ENCODE peak calls at places on chromosome 2, in five cellular contexts. U is K562, R is BE2C, O is H9, A is vagina. T is an unnamed sample.
A peak's percentile ranks its signal among the peaks of the same experiment; 100 is the strongest.

GRCh38 chr2:209519271-209519670 is 95.4 kb downstream of the MAP2 start:
- DNase-seq in U (no peak), R (no peak), O (no peak), A (no peak), T (no peak)

GRCh38 chr2:73297151-73297559 is 3.8 kb upstream of the EGR4 start:
- DNase-seq in U (no peak), R (peak; percentile 18), O (no peak), A (no peak), T (no peak)

GRCh38 chr2:102238039-102238756 is 51.4 kb downstream of the IL1RL2 start:
- DNase-seq in U (no peak), R (no peak), O (no peak), A (no peak), T (peak; percentile 19)

GRCh38 chr2:135072125-135072997 is 20.3 kb downstream of the RAB3GAP1 start:
- DNase-seq in U (no peak), R (no peak), O (no peak), A (no peak), T (no peak)

GRCh38 chr2:31813016-31813415 is 197.8 kb downstream of the MEMO1 start:
- DNase-seq in U (no peak), R (no peak), O (no peak), A (no peak), T (no peak)

GRCh38 chr2:76675237-76675636 is 846.9 kb downstream of the LRRTM4 start:
- DNase-seq in U (no peak), R (no peak), O (no peak), A (no peak), T (no peak)

GRCh38 chr2:231367178-231367577 is 28.3 kb upstream of the B3GNT7 start:
- DNase-seq in U (no peak), R (no peak), O (no peak), A (no peak), T (no peak)

GRCh38 chr2:105631011-105631410 is 113.7 kb upstream of the NCK2 start:
- DNase-seq in U (no peak), R (no peak), O (no peak), A (no peak), T (no peak)

GRCh38 chr2:181892795-181893435 is 1.4 kb downstream of the ITPRID2 start:
- DNase-seq in U (no peak), R (no peak), O (no peak), A (no peak), T (peak; percentile 29)

GRCh38 chr2:73968357-73968937 is 16.3 kb upstream of the TET3 start:
- DNase-seq in U (no peak), R (no peak), O (no peak), A (no peak), T (no peak)

GRCh38 chr2:98656800-98657199 is 48.4 kb downstream of the UNC50 start:
- DNase-seq in U (no peak), R (no peak), O (no peak), A (no peak), T (peak; percentile 28)

GRCh38 chr2:182193291-182193690 is 207.6 kb downstream of the PPP1R1C start:
- DNase-seq in U (no peak), R (no peak), O (no peak), A (no peak), T (no peak)

GRCh38 chr2:52238782-52239181 is 1206.8 kb upstream of the NRXN1 start:
- DNase-seq in U (no peak), R (no peak), O (peak; percentile 62), A (no peak), T (no peak)

GRCh38 chr2:33126973-33127372 is 180.2 kb downstream of the LTBP1 start:
- DNase-seq in U (no peak), R (no peak), O (no peak), A (no peak), T (no peak)

GRCh38 chr2:23426284-23426905 is 41.4 kb downstream of the KLHL29 start:
- DNase-seq in U (no peak), R (no peak), O (peak; percentile 20), A (no peak), T (no peak)

GRCh38 chr2:82748653-82749052 is 1710.4 kb downstream of the SUCLG1 start:
- DNase-seq in U (no peak), R (no peak), O (no peak), A (no peak), T (no peak)

GRCh38 chr2:205785507-205786222 is 103.4 kb downstream of the NRP2 start:
- DNase-seq in U (no peak), R (no peak), O (no peak), A (no peak), T (no peak)

GRCh38 chr2:643334-643733 is 33.9 kb downstream of the TMEM18 start:
- DNase-seq in U (no peak), R (no peak), O (peak; percentile 8), A (peak; percentile 31), T (no peak)

GRCh38 chr2:238306680-238306998 is 13.7 kb upstream of the TRAF3IP1 start:
- DNase-seq in U (no peak), R (no peak), O (no peak), A (no peak), T (peak; percentile 73)

GRCh38 chr2:169225233-169225750 is 137.0 kb downstream of the LRP2 start:
- DNase-seq in U (no peak), R (no peak), O (no peak), A (no peak), T (no peak)

GRCh38 chr2:71154798-71155197 is 24.4 kb downstream of the MPHOSPH10 start:
- DNase-seq in U (peak; percentile 56), R (no peak), O (peak; percentile 77), A (no peak), T (peak; percentile 27)

GRCh38 chr2:97678217-97678762 is 8.8 kb downstream of the C2orf92 start:
- DNase-seq in U (no peak), R (no peak), O (no peak), A (no peak), T (no peak)

GRCh38 chr2:98883780-98884211 is 52.2 kb downstream of the CRACDL start:
- DNase-seq in U (no peak), R (no peak), O (no peak), A (no peak), T (no peak)

GRCh38 chr2:150466770-150467640 is 20.5 kb downstream of the RND3 start:
- DNase-seq in U (no peak), R (no peak), O (no peak), A (no peak), T (no peak)

GRCh38 chr2:30232027-30232800 is 880 bp downstream of the LBH start:
- DNase-seq in U (peak; percentile 47), R (peak; percentile 39), O (peak; percentile 85), A (no peak), T (peak; percentile 55)

GRCh38 chr2:232628466-232629200 is 4.8 kb upstream of the EFHD1 start:
- DNase-seq in U (no peak), R (no peak), O (no peak), A (no peak), T (no peak)

GRCh38 chr2:206361407-206362045 is 81.8 kb upstream of the ADAM23 start:
- DNase-seq in U (no peak), R (no peak), O (no peak), A (no peak), T (no peak)

GRCh38 chr2:68368657-68369339 is 3.7 kb downstream of the PLEK start:
- DNase-seq in U (no peak), R (no peak), O (no peak), A (no peak), T (peak; percentile 57)

GRCh38 chr2:233133239-233133638 is 73.1 kb downstream of the INPP5D start:
- DNase-seq in U (no peak), R (no peak), O (no peak), A (no peak), T (peak; percentile 73)

GRCh38 chr2:63050916-63051794 is 525 bp downstream of the OTX1 start:
- DNase-seq in U (peak; percentile 18), R (no peak), O (peak; percentile 75), A (no peak), T (no peak)

GRCh38 chr2:4763009-4763408 is 929.2 kb upstream of the SOX11 start:
- DNase-seq in U (peak; percentile 3), R (peak; percentile 24), O (peak; percentile 56), A (no peak), T (no peak)

GRCh38 chr2:60867848-60868247 is 13.5 kb upstream of the REL start:
- DNase-seq in U (no peak), R (no peak), O (no peak), A (no peak), T (no peak)

GRCh38 chr2:160621748-160622147 is 128.1 kb upstream of the RBMS1 start:
- DNase-seq in U (no peak), R (no peak), O (no peak), A (no peak), T (no peak)

DNA sequence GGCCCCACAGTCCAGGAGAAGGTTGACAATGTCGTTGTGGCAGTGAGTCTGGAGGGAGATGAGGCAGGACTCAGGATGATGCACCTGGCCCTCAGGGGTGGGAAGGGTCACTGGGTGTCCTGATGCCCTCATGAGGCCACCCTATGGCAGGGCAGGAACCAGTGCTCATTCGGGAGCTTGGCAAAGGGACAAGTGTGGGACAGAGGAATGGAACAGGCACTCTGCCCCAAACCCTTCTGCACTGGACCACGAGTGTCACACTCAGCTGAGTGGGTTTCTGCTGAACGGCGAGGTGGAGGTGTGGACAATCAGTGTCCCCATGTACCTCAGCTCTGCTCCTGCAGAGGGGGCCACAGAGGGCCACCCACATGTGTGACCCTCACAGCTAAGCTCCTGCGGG is 32.0 kb downstream of the ANKMY1 start:
- DNase-seq in U (no peak), R (no peak), O (no peak), A (peak; percentile 81), T (no peak)
- H3K9me3 ChIP-seq in U (peaks cover 18% of the 10 kb centered on the region), R (peaks cover 6% of the 10 kb centered on the region), O (peaks cover 25% of the 10 kb centered on the region), A (no peaks in the 10 kb centered on the region), T (no peaks in the 10 kb centered on the region)

DNA sequence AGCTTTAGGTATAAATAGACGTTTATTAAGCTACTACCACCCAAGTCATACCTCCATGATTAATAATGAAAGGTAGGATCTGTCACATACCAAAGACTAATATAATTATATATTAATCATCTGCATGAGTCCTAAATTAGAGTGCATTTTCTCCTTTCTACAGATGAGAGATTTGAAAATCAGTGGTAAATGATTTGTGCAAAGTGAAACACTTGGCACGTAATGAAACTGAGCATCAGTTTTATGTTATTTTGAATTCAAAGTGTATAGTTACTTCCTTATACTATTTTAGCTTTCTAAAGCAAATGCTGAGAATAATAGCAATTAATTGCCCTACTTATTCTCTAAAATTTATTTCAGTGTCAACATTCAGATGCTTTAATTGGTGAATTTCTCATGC is 615.3 kb downstream of the TRIB2 start:
- DNase-seq in U (no peak), R (no peak), O (no peak), A (no peak), T (no peak)
- H3K9me3 ChIP-seq in U (no peaks in the 10 kb centered on the region), R (no peaks in the 10 kb centered on the region), O (no peaks in the 10 kb centered on the region), A (no peaks in the 10 kb centered on the region), T (no peaks in the 10 kb centered on the region)

GRCh38 chr2:118222643-118223486 is 134.6 kb downstream of the INSIG2 start:
- DNase-seq in U (no peak), R (no peak), O (no peak), A (no peak), T (no peak)
- H3K9me3 ChIP-seq in U (no peaks in the 10 kb centered on the region), R (no peaks in the 10 kb centered on the region), O (no peaks in the 10 kb centered on the region), A (no peaks in the 10 kb centered on the region), T (no peaks in the 10 kb centered on the region)

DNA sequence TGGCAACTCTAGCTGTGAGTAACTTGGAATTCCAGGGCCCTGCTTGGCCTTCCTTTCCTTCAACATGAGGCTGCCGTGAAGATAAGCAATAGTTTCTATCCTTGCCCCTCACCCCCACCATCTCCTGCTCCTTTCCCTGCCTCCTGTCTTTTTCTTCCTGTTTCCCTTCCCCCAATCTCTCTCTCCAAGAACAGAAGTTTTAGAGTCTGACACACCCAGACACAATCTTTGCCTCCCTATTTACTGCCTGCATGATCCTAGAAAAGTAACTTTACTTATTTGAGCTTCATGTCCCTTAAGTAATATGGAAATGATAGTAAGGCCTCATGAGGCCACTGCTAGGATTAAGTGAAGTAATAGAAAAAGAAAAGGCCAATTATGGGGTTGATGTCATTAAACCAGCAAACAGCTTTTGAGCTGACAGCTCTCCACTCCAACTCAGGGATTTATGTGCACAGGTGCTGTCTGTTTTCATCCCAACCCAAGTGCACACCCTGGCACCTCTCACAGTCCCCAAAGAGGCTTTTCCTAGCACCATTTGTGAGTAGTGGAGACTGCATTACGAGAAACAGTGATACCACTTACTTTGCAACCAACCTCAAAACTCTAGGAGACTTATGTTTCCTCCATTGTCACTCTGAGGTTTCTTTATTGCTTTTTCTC is 123.7 kb upstream of the SIX3 start:
- DNase-seq in U (no peak), R (no peak), O (no peak), A (no peak), T (no peak)
- H3K9me3 ChIP-seq in U (no peaks in the 10 kb centered on the region), R (no peaks in the 10 kb centered on the region), O (no peaks in the 10 kb centered on the region), A (no peaks in the 10 kb centered on the region), T (no peaks in the 10 kb centered on the region)